ENCODE peak calls at places on chromosomes 7 and 10, in six cellular contexts. D is skeletal muscle cell, H is NCI-H2081, B is LNCaP clone FGC, P is choroid plexus epithelial cell, O is fibroblast of lung. J is an unnamed sample.

GRCh38 chr7:151110941-151111645 is 24.8 kb downstream of the AGAP3 start:
- DNase-seq in D (no peak), H (peak; percentile 64), B (no peak), P (peak; percentile 80), O (peak; percentile 61), J (peak; percentile 63)

GRCh38 chr10:18290651-18291313 is 150.6 kb downstream of the CACNB2 start:
- DNase-seq in D (no peak), H (peak; percentile 70), B (no peak), P (no peak), O (no peak), J (peak; percentile 72)

GRCh38 chr7:130009848-130010688 is 41.1 kb downstream of the ZC3HC1 start:
- DNase-seq in D (peak; percentile 48), H (no peak), B (no peak), P (peak; percentile 77), O (peak; percentile 90), J (no peak)

GRCh38 chr7:96285579-96285978 is 36.3 kb downstream of the SLC25A13 start:
- DNase-seq in D (no peak), H (no peak), B (no peak), P (no peak), O (peak; percentile 6), J (no peak)

GRCh38 chr7:47067215-47067614 is 514.7 kb downstream of the TNS3 start:
- DNase-seq in D (no peak), H (no peak), B (no peak), P (no peak), O (no peak), J (no peak)

GRCh38 chr10:33085313-33085833 is 127.3 kb upstream of the ITGB1 start:
- DNase-seq in D (no peak), H (no peak), B (no peak), P (no peak), O (no peak), J (no peak)

GRCh38 chr7:2275101-2275500 is 33.1 kb downstream of the NUDT1 start:
- DNase-seq in D (no peak), H (no peak), B (no peak), P (no peak), O (no peak), J (no peak)

GRCh38 chr7:149662591-149663095 is 110.7 kb downstream of the ZNF467 start:
- DNase-seq in D (no peak), H (peak; percentile 22), B (peak; percentile 10), P (peak; percentile 64), O (peak; percentile 12), J (no peak)

GRCh38 chr7:150432915-150433892 is 17.2 kb upstream of the GIMAP8 start:
- DNase-seq in D (no peak), H (no peak), B (no peak), P (no peak), O (no peak), J (no peak)

GRCh38 chr10:77602913-77603528 is 34.6 kb downstream of the KCNMA1 start:
- DNase-seq in D (no peak), H (no peak), B (no peak), P (peak; percentile 29), O (no peak), J (no peak)

GRCh38 chr10:16967866-16968721 is 150.9 kb upstream of the RSU1 start:
- DNase-seq in D (peak; percentile 70), H (no peak), B (no peak), P (peak; percentile 96), O (peak; percentile 95), J (no peak)

GRCh38 chr7:127652333-127653248 is 597 bp downstream of the SND1 start:
- DNase-seq in D (no peak), H (peak; percentile 47), B (peak; percentile 50), P (peak; percentile 55), O (peak; percentile 70), J (no peak)

GRCh38 chr7:52355059-52355458 is 680.4 kb upstream of the POM121L12 start:
- DNase-seq in D (no peak), H (no peak), B (peak; percentile 6), P (no peak), O (no peak), J (no peak)

GRCh38 chr7:74477188-74477587 is 23.5 kb downstream of the GTF2IRD1 start:
- DNase-seq in D (no peak), H (no peak), B (no peak), P (no peak), O (no peak), J (no peak)

GRCh38 chr7:102117743-102118142 is 168.9 kb upstream of the SH2B2 start:
- DNase-seq in D (peak; percentile 60), H (no peak), B (no peak), P (peak; percentile 72), O (peak; percentile 91), J (no peak)

GRCh38 chr7:158431941-158432347 is 155.7 kb downstream of the PTPRN2 start:
- DNase-seq in D (peak; percentile 94), H (no peak), B (no peak), P (peak; percentile 100), O (peak; percentile 41), J (no peak)

GRCh38 chr7:1532456-1533254 is 2.2 kb downstream of the MAFK start:
- DNase-seq in D (peak; percentile 75), H (no peak), B (peak; percentile 94), P (peak; percentile 93), O (peak; percentile 90), J (no peak)

GRCh38 chr7:11458736-11459483 is 373.1 kb downstream of the THSD7A start:
- DNase-seq in D (peak; percentile 86), H (no peak), B (no peak), P (peak; percentile 93), O (peak; percentile 90), J (no peak)

GRCh38 chr7:137073571-137074325 is 205.3 kb downstream of the CHRM2 start:
- DNase-seq in D (peak; percentile 82), H (no peak), B (no peak), P (peak; percentile 64), O (peak; percentile 82), J (no peak)

GRCh38 chr7:67311901-67312300 is 315.3 kb downstream of the TYW1 start:
- DNase-seq in D (peak; percentile 38), H (no peak), B (no peak), P (peak; percentile 87), O (peak; percentile 87), J (no peak)

GRCh38 chr10:132556994-132557441 is 19.4 kb downstream of the INPP5A start:
- DNase-seq in D (no peak), H (no peak), B (peak; percentile 71), P (no peak), O (no peak), J (no peak)

GRCh38 chr10:120982507-120982906 is 131.3 kb downstream of the WDR11 start:
- DNase-seq in D (no peak), H (no peak), B (no peak), P (no peak), O (no peak), J (no peak)

GRCh38 chr10:124647421-124648130 is 96.6 kb downstream of the FAM53B start:
- DNase-seq in D (no peak), H (no peak), B (no peak), P (peak; percentile 58), O (no peak), J (peak; percentile 8)

GRCh38 chr7:121138262-121138933 is 149.9 kb downstream of the CPED1 start:
- DNase-seq in D (no peak), H (peak; percentile 66), B (peak; percentile 6), P (peak; percentile 30), O (no peak), J (peak; percentile 89)

GRCh38 chr10:48478469-48478868 is 126.4 kb downstream of the ARHGAP22 start:
- DNase-seq in D (no peak), H (no peak), B (no peak), P (no peak), O (no peak), J (no peak)

GRCh38 chr7:16961650-16962049 is 79.9 kb upstream of the AGR3 start:
- DNase-seq in D (peak; percentile 33), H (no peak), B (no peak), P (no peak), O (peak; percentile 67), J (no peak)

GRCh38 chr7:141649865-141650499 is 52.0 kb downstream of the DENND11 start:
- DNase-seq in D (peak; percentile 67), H (peak; percentile 91), B (peak; percentile 98), P (peak; percentile 96), O (peak; percentile 82), J (peak; percentile 83)

GRCh38 chr10:33274096-33274785 is 60.2 kb downstream of the NRP1 start:
- DNase-seq in D (no peak), H (no peak), B (no peak), P (no peak), O (peak; percentile 88), J (no peak)

GRCh38 chr10:35564276-35564982 is 40.7 kb upstream of the GJD4 start:
- DNase-seq in D (no peak), H (no peak), B (no peak), P (peak; percentile 88), O (peak; percentile 63), J (no peak)

GRCh38 chr7:18541871-18542212 is 46.3 kb downstream of the HDAC9 start:
- DNase-seq in D (no peak), H (no peak), B (no peak), P (no peak), O (no peak), J (no peak)

GRCh38 chr10:124206616-124207015 is 113.2 kb upstream of the CHST15 start:
- DNase-seq in D (no peak), H (no peak), B (no peak), P (peak; percentile 31), O (no peak), J (no peak)

J was measured in COR-L47.